ENCODE peak calls at places on chromosomes 7 and 10, in four cellular contexts. L, V, Q and T are unnamed samples.

GRCh38 chr10:80182986-80183385 is 22.4 kb downstream of the ANXA11 start:
- DNase-seq in L (no peak), V (no peak), Q (no peak), T (peak)

GRCh38 chr7:17560516-17560915 is 262.1 kb downstream of the AHR start:
- DNase-seq in L (peak), V (no peak), Q (no peak), T (no peak)

GRCh38 chr10:84543948-84544347 is 215.6 kb downstream of the CCSER2 start:
- DNase-seq in L (peak), V (no peak), Q (peak), T (no peak)

GRCh38 chr7:148697256-148697841 is 1.4 kb upstream of the CUL1 start:
- DNase-seq in L (peak), V (peak), Q (no peak), T (no peak)

GRCh38 chr10:36492590-36493510 is 632.5 kb upstream of the ANKRD30A start:
- DNase-seq in L (peak), V (no peak), Q (no peak), T (no peak)

GRCh38 chr7:137091396-137091795 is 222.9 kb downstream of the CHRM2 start:
- DNase-seq in L (no peak), V (no peak), Q (no peak), T (no peak)

GRCh38 chr10:113697595-113697994 is 17.9 kb downstream of the CASP7 start:
- DNase-seq in L (no peak), V (no peak), Q (no peak), T (no peak)

GRCh38 chr10:59384761-59385160 is 22.4 kb upstream of the FAM13C start:
- DNase-seq in L (peak), V (no peak), Q (no peak), T (no peak)

GRCh38 chr10:112624546-112625048 is 177.6 kb downstream of the VTI1A start:
- DNase-seq in L (no peak), V (no peak), Q (no peak), T (no peak)

GRCh38 chr10:112960151-112960681 is 10.2 kb downstream of the TCF7L2 start:
- DNase-seq in L (no peak), V (no peak), Q (no peak), T (no peak)

GRCh38 chr10:10849306-10849705 is 168.4 kb upstream of the CELF2 start:
- DNase-seq in L (no peak), V (no peak), Q (no peak), T (no peak)

GRCh38 chr10:43236176-43236850 is 30.6 kb downstream of the RASGEF1A start:
- DNase-seq in L (no peak), V (peak), Q (no peak), T (peak)

GRCh38 chr7:95398155-95398940 is 2.2 kb upstream of the PON3 start:
- DNase-seq in L (no peak), V (no peak), Q (no peak), T (no peak)

GRCh38 chr7:115368998-115369397 is 447.1 kb downstream of the MDFIC start:
- DNase-seq in L (no peak), V (no peak), Q (no peak), T (no peak)

GRCh38 chr10:13294156-13294555 is 5.7 kb downstream of the PHYH start:
- DNase-seq in L (no peak), V (no peak), Q (no peak), T (no peak)

GRCh38 chr7:143490719-143491306 is 13.1 kb downstream of the TAS2R41 start:
- DNase-seq in L (no peak), V (no peak), Q (no peak), T (peak)

GRCh38 chr10:24574161-24574560 is 149.5 kb downstream of the ARHGAP21 start:
- DNase-seq in L (no peak), V (no peak), Q (no peak), T (no peak)

GRCh38 chr7:77426521-77427051 is 10.4 kb upstream of the GSAP start:
- DNase-seq in L (peak), V (no peak), Q (no peak), T (no peak)

GRCh38 chr7:69412331-69413146 is 185.7 kb upstream of the AUTS2 start:
- DNase-seq in L (no peak), V (peak), Q (no peak), T (no peak)

GRCh38 chr10:89837173-89838001 is 136.0 kb downstream of the KIF20B start:
- DNase-seq in L (peak), V (no peak), Q (no peak), T (peak)

GRCh38 chr7:44636041-44636580 is 29.7 kb downstream of the OGDH start:
- DNase-seq in L (no peak), V (no peak), Q (no peak), T (peak)

GRCh38 chr7:17501461-17502208 is 203.2 kb downstream of the AHR start:
- DNase-seq in L (peak), V (no peak), Q (no peak), T (no peak)

GRCh38 chr7:25894002-25894901 is 257.7 kb upstream of the NFE2L3 start:
- DNase-seq in L (no peak), V (peak), Q (peak), T (peak)

GRCh38 chr7:131602304-131602993 is 46.0 kb upstream of the PODXL start:
- DNase-seq in L (no peak), V (no peak), Q (no peak), T (no peak)

GRCh38 chr7:83684928-83685327 is 36.0 kb upstream of the SEMA3E start:
- DNase-seq in L (no peak), V (no peak), Q (no peak), T (no peak)

GRCh38 chr7:31633894-31634494 is 53.0 kb upstream of the PPP1R17 start:
- DNase-seq in L (peak), V (peak), Q (no peak), T (no peak)

GRCh38 chr7:27739301-27739913 is 555 bp upstream of the TAX1BP1 start:
- DNase-seq in L (peak), V (no peak), Q (no peak), T (no peak)

GRCh38 chr7:31336202-31337035 is 4.1 kb downstream of the NEUROD6 start:
- DNase-seq in L (no peak), V (no peak), Q (peak), T (peak)

GRCh38 chr10:105647354-105647753 is 1006.3 kb downstream of the SORCS3 start:
- DNase-seq in L (no peak), V (no peak), Q (no peak), T (no peak)

GRCh38 chr7:74299401-74299800 is 10.2 kb downstream of the CLIP2 start:
- DNase-seq in L (no peak), V (no peak), Q (no peak), T (no peak)

GRCh38 chr7:151570366-151570915 is 50.7 kb upstream of the RHEB start:
- DNase-seq in L (peak), V (no peak), Q (no peak), T (no peak)

GRCh38 chr7:31744294-31744874 is 57.4 kb downstream of the PPP1R17 start:
- DNase-seq in L (peak), V (peak), Q (peak), T (peak)

GRCh38 chr10:62924344-62924748 is 108.2 kb upstream of the EGR2 start:
- DNase-seq in L (no peak), V (no peak), Q (peak), T (no peak)

GRCh38 chr7:35446091-35446490 is 192.2 kb upstream of the TBX20 start:
- DNase-seq in L (no peak), V (no peak), Q (no peak), T (no peak)

GRCh38 chr7:6393667-6394056 is 54.1 kb downstream of the DAGLB start:
- DNase-seq in L (no peak), V (no peak), Q (no peak), T (no peak)

GRCh38 chr7:32891046-32891799 is at the start of gene KBTBD2:
- DNase-seq in L (peak), V (peak), Q (peak), T (peak)

GRCh38 chr7:32892521-32893224 is 1.1 kb upstream of the KBTBD2 start:
- DNase-seq in L (peak), V (peak), Q (no peak), T (peak)

GRCh38 chr7:32893225-32893560 is 1.6 kb upstream of the KBTBD2 start:
- DNase-seq in L (no peak), V (no peak), Q (no peak), T (no peak)

GRCh38 chr7:32890553-32891045 is 961 bp downstream of the KBTBD2 start:
- DNase-seq in L (peak), V (no peak), Q (no peak), T (no peak)

DNA sequence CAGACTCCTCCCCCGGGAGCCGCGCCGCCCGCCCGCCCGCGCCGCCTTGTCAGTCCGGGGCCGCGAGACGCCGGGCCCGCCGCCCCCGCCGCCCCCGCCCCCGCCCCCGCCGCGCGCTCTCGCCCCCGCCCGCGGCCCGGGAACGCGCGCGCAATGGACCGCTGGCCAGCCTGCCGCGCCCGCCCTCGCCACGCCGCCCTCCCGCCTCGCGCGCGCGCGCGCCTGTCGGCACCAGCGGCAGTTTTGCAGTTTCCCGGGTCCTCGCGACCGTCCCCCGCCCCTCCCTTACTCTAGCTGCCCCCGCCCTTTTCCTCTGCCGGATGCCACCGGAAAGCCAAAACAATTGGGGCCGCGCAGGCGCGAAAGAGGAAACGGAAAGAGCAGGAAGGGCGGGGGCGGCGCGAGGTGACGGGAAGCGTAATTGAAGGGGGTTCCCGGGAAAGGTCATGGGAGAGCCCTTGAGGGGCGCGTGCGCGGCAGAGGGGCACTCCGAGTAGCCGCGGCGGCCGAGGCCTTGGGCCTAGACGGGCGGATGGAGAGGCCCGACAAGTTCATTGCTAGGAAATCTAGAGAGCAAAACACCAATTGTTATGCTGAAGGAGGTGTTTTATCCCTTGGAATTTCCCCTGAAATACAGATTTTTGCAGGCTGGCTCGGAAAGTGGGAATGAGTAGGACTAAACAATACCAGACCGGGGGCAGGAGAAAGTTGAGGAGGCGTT is 400 bp upstream of the KBTBD2 start:
- DNase-seq in L (peak), V (peak), Q (peak), T (peak)
- TF ChIP-seq POLR2A in L (peak), V (peak), Q (no peak), T (peak)

DNA sequence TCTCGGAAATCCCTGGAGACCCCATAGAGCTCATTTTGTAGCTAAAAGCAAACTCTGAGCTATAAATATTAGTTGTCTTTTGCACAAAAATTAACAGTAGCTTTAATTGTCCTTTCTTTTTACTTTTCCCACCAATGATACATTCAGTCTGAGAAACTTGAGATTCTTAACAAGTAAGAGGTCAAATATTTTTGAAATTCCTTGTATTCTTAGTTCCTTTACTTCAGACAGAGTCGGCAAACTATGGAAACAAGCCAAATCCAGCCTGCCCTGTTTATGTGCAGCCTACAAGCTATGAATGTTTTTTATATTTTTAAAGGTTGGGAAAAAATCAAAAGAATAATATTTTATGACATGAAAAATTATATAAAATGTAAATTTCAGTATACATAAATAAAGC is 146.6 kb downstream of the CTNNA3 start:
- DNase-seq in L (peak), V (no peak), Q (no peak), T (no peak)
- H3K27ac ChIP-seq in L (peak), V (no peak), Q (no peak), T (no peak)

GRCh38 chr10:70540089-70540788 is 61.7 kb downstream of the PALD1 start:
- DNase-seq in L (no peak), V (no peak), Q (peak), T (no peak)

GRCh38 chr10:70542565-70542938 is 60.0 kb downstream of the PRF1 start:
- DNase-seq in L (peak), V (no peak), Q (no peak), T (no peak)

GRCh38 chr10:70541738-70542564 is 60.6 kb downstream of the PRF1 start:
- DNase-seq in L (no peak), V (no peak), Q (no peak), T (no peak)

GRCh38 chr10:70539471-70539870 is 60.9 kb downstream of the PALD1 start:
- DNase-seq in L (no peak), V (no peak), Q (no peak), T (no peak)

DNA sequence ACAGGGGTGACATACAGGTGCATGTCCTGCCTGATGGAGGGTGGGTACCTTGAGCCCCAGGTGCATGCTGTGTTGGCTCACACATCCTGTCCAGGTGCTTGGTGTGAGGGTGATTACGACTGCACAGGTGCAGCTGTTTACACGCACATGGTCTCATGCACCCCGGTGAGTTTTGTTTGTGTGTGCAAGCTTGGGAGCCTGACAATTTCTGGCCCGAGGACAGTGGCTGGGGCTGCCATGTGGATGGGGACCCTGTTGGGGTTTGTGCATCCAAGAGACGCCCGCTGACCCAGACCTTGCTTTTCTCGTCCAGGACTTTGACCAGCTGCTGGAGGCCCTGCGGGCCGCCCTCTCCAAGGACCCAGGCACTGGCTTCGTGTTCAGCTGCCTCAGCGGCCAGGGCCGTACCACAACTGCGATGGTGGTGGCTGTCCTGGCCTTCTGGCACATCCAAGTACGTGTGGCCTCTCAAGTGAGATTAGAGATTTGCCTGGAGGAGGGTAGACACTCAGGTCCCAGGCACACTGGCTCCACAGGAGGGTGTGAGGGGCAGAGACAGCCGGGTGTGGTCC is 61.7 kb downstream of the PRF1 start:
- DNase-seq in L (no peak), V (no peak), Q (no peak), T (no peak)
- TF ChIP-seq CTCF in L (no peak), V (no peak), Q (no peak), T (no peak)

GRCh38 chr7:55497521-55497920 is 74.8 kb downstream of the VOPP1 start:
- DNase-seq in L (no peak), V (no peak), Q (no peak), T (no peak)

GRCh38 chr7:55498142-55498541 is 74.2 kb downstream of the VOPP1 start:
- DNase-seq in L (no peak), V (no peak), Q (no peak), T (no peak)

GRCh38 chr7:55498770-55499169 is 73.5 kb downstream of the VOPP1 start:
- DNase-seq in L (no peak), V (no peak), Q (no peak), T (no peak)

GRCh38 chr7:55500117-55500516 is 72.2 kb downstream of the VOPP1 start:
- DNase-seq in L (no peak), V (no peak), Q (no peak), T (no peak)

DNA sequence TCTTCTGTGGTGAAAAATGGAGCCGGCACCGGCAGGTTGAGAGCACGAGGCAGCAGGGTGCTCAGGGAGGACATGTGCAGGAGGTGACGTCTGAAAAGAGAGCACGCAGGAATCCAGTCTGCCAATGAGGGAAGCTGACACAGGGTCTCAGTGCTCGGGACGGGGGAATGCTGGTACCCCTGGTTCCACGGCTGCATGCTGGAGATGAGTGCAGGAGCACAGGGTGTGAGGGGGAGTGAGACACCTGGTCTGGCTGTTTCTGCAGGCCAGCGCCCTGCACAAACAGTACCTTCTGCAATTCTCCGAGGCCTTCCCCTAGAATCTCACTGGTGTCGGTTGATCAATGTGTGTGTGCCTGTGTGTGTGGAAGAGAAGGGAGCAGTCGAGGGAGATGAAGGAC is 72.7 kb downstream of the VOPP1 start:
- DNase-seq in L (no peak), V (no peak), Q (no peak), T (no peak)
- TF ChIP-seq POLR2A in L (no peak), V (no peak), Q (no peak), T (no peak)

GRCh38 chr10:124149681-124150080 is 56.3 kb upstream of the CHST15 start:
- DNase-seq in L (no peak), V (no peak), Q (no peak), T (no peak)
- H3K27ac ChIP-seq in L (no peak), V (no peak), Q (no peak), T (no peak)